ENCODE peak calls at places on chromosomes 13 and 19, in four cellular contexts. Y is breast epithelium, E is erythroblast, K is A549. B is an unnamed sample.

GRCh38 chr13:42041017-42041683 is 7.3 kb upstream of the DGKH start:
- DNase-seq in Y (peak), E (peak), K (peak), B (peak)

GRCh38 chr19:47398707-47399106 is 20.6 kb downstream of the MEIS3 start:
- DNase-seq in Y (no peak), E (no peak), K (no peak), B (no peak)

GRCh38 chr19:47157455-47158321 is 27.1 kb downstream of the SAE1 start:
- DNase-seq in Y (no peak), E (no peak), K (no peak), B (peak)

GRCh38 chr13:113052971-113053370 is 52.6 kb upstream of the F7 start:
- DNase-seq in Y (no peak), E (no peak), K (no peak), B (no peak)

GRCh38 chr19:18097993-18098890 is 664 bp downstream of the MAST3 start:
- DNase-seq in Y (no peak), E (no peak), K (no peak), B (no peak)

GRCh38 chr19:5117421-5117820 is 148.5 kb downstream of the KDM4B start:
- DNase-seq in Y (no peak), E (no peak), K (no peak), B (no peak)

GRCh38 chr13:46630419-46631183 is 77.6 kb downstream of the LRCH1 start:
- DNase-seq in Y (no peak), E (peak), K (no peak), B (no peak)

GRCh38 chr13:49858183-49858856 is 65.8 kb upstream of the KPNA3 start:
- DNase-seq in Y (no peak), E (no peak), K (peak), B (no peak)

GRCh38 chr13:35552172-35552844 is 75.8 kb upstream of the MAB21L1 start:
- DNase-seq in Y (no peak), E (no peak), K (no peak), B (no peak)

GRCh38 chr19:13859361-13859880 is 17.5 kb upstream of the NANOS3 start:
- DNase-seq in Y (no peak), E (peak), K (no peak), B (no peak)

GRCh38 chr13:45280751-45281634 is 60.0 kb downstream of the TPT1 start:
- DNase-seq in Y (peak), E (peak), K (peak), B (peak)

GRCh38 chr19:46350029-46350757 is 3.3 kb downstream of the PPP5C start:
- DNase-seq in Y (no peak), E (peak), K (no peak), B (no peak)

GRCh38 chr13:27792393-27793218 is at the start of gene GSX1:
- DNase-seq in Y (no peak), E (peak), K (peak), B (no peak)

GRCh38 chr19:39843919-39844793 is 2.0 kb downstream of the FBL start:
- DNase-seq in Y (no peak), E (peak), K (peak), B (no peak)

GRCh38 chr19:4452230-4452990 is 5.2 kb downstream of the UBXN6 start:
- DNase-seq in Y (no peak), E (no peak), K (no peak), B (no peak)

GRCh38 chr13:35695411-35695810 is 218.9 kb upstream of the MAB21L1 start:
- DNase-seq in Y (no peak), E (no peak), K (no peak), B (no peak)

GRCh38 chr19:3556978-3557460 is 367 bp downstream of the MFSD12 start:
- DNase-seq in Y (no peak), E (no peak), K (peak), B (no peak)

GRCh38 chr13:64347662-64348061 is 2882.5 kb downstream of the PCDH9 start:
- DNase-seq in Y (no peak), E (no peak), K (no peak), B (no peak)

GRCh38 chr13:40130871-40131636 is 475.6 kb downstream of the COG6 start:
- DNase-seq in Y (no peak), E (no peak), K (peak), B (peak)

GRCh38 chr19:28652790-28653189 is 560.2 kb downstream of the UQCRFS1 start:
- DNase-seq in Y (no peak), E (no peak), K (no peak), B (no peak)

GRCh38 chr13:83498486-83499190 is 383.6 kb downstream of the SLITRK1 start:
- DNase-seq in Y (no peak), E (no peak), K (peak), B (no peak)

GRCh38 chr19:2239771-2240770 is 3.4 kb downstream of the SF3A2 start:
- DNase-seq in Y (no peak), E (peak), K (no peak), B (no peak)

GRCh38 chr13:105937451-105937850 is 598.0 kb downstream of the EFNB2 start:
- DNase-seq in Y (no peak), E (no peak), K (no peak), B (no peak)

GRCh38 chr19:34888091-34888490 is 38.6 kb upstream of the ZNF30 start:
- DNase-seq in Y (no peak), E (no peak), K (no peak), B (no peak)

GRCh38 chr19:16536130-16536529 is 6.1 kb downstream of the CHERP start:
- DNase-seq in Y (no peak), E (no peak), K (no peak), B (no peak)

GRCh38 chr13:97263160-97263559 is 41.0 kb downstream of the MBNL2 start:
- DNase-seq in Y (no peak), E (no peak), K (no peak), B (no peak)

GRCh38 chr19:33397536-33398360 is 24.2 kb downstream of the CEBPG start:
- DNase-seq in Y (peak), E (no peak), K (no peak), B (no peak)

GRCh38 chr19:28472843-28473242 is 740.1 kb downstream of the UQCRFS1 start:
- DNase-seq in Y (no peak), E (no peak), K (no peak), B (no peak)

GRCh38 chr13:19680751-19681150 is 47.3 kb downstream of the MPHOSPH8 start:
- DNase-seq in Y (no peak), E (no peak), K (no peak), B (no peak)

GRCh38 chr19:41023193-41023592 is 32.1 kb downstream of the CYP2B6 start:
- DNase-seq in Y (no peak), E (no peak), K (no peak), B (no peak)

GRCh38 chr19:48461982-48462655 is 6.7 kb downstream of the KCNJ14 start:
- DNase-seq in Y (no peak), E (no peak), K (no peak), B (no peak)

GRCh38 chr19:50791594-50792245 is 1.5 kb downstream of the ACP4 start:
- DNase-seq in Y (no peak), E (no peak), K (no peak), B (no peak)
- TF ChIP-seq POLR2A in Y (no peak), E (no peak), K (no peak), B (peak)

GRCh38 chr19:37926255-37926654 is 19.2 kb downstream of the SIPA1L3 start:
- DNase-seq in Y (no peak), E (no peak), K (no peak), B (peak)
- TF ChIP-seq POLR2A in Y (no peak), E (no peak), K (no peak), B (no peak)

DNA sequence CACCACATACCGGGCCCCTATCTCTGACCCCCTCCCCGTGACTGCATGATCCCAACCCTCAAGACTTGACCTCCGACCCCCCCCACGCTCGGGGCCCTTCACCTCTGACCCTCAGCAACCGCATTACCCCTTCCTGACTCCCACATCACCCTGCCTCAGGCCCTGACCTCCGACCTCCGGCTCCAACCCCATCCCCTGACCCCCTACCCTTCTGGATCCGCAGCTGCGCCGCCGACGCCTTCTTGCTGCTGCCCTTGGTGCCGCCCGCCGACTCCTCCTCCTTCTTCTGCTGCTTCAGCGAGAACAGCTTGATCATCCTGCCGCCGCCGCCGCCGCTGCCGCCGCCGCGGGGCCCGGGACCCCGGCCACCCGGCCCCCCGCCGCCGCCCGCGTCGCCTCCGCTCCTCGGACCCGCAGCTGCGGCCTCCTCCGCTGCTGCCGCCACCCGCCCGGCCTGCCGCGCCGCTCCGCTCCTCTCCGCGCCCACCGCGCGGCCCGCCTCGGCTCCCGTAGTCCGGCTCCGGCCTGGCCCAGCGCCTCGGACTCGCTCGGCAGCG is at the start of gene UBE2M:
- DNase-seq in Y (no peak), E (no peak), K (no peak), B (no peak)
- TF ChIP-seq POLR2A in Y (no peak), E (no peak), K (no peak), B (no peak)

GRCh38 chr13:51770681-51771417 is 33.1 kb downstream of the DHRS12 start:
- DNase-seq in Y (no peak), E (no peak), K (no peak), B (no peak)

GRCh38 chr13:51772781-51773180 is 31.2 kb downstream of the DHRS12 start:
- DNase-seq in Y (no peak), E (no peak), K (no peak), B (no peak)

GRCh38 chr13:51770160-51770559 is 33.8 kb downstream of the DHRS12 start:
- DNase-seq in Y (no peak), E (no peak), K (no peak), B (no peak)

GRCh38 chr13:51772105-51772455 is 31.9 kb downstream of the DHRS12 start:
- DNase-seq in Y (no peak), E (no peak), K (no peak), B (no peak)

GRCh38 chr13:51771418-51772104 is 32.4 kb downstream of the DHRS12 start:
- DNase-seq in Y (no peak), E (no peak), K (no peak), B (no peak)
- TF ChIP-seq POLR2A in Y (no peak), E (no peak), K (no peak), B (no peak)

GRCh38 chr19:10718205-10719196 is 622 bp downstream of the DNM2 start:
- DNase-seq in Y (no peak), E (peak), K (no peak), B (no peak)
- TF ChIP-seq POLR2A in Y (no peak), E (peak), K (no peak), B (peak)

DNA sequence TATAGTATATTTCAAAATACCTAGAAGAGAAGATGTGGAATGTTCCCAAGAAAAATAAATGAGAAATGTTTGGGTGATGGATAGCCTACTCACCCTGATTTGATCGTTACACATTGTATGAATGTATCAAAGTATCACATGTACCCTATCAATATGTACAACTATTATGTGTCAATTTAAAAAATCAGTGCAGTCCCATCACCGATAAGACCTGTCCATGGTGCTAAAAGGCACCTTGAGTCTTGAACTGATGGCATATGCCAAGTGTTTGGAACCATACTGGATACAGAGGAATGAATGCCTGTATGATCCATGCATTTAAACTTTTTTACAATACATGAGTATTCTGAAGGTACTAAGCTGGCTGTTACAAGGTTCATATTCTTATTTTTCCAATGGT is 50.2 kb upstream of the ZNF835 start:
- DNase-seq in Y (no peak), E (no peak), K (no peak), B (no peak)
- TF ChIP-seq POLR2A in Y (no peak), E (no peak), K (no peak), B (no peak)

DNA sequence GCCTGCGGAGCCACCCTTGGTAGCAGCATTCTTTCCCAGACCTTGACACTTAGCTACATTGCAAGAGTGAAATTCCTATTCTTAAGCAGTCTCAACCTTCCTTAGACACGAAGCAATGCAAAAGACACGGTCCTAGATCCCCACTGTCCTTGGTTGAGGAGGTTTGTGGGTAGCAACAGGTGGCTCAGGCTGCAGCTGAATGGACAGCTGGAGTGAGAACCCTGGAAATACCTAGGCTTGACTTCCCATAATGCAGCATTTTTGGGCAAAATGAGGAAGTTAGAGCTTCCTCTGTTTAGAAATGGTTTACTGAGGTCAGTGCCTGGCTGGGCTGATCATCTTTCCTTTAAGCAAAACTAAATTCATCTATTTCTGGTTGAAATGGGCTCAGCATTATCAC is 296.6 kb downstream of the RFC3 start:
- DNase-seq in Y (no peak), E (no peak), K (no peak), B (no peak)
- TF ChIP-seq POLR2A in Y (no peak), E (no peak), K (no peak), B (no peak)

GRCh38 chr19:19205416-19206410 is 2.5 kb upstream of the NR2C2AP start:
- DNase-seq in Y (no peak), E (no peak), K (no peak), B (no peak)

GRCh38 chr19:19204181-19204580 is 967 bp upstream of the NR2C2AP start:
- DNase-seq in Y (no peak), E (no peak), K (no peak), B (no peak)

GRCh38 chr19:19201697-19202630 is 1.2 kb downstream of the NR2C2AP start:
- DNase-seq in Y (no peak), E (no peak), K (no peak), B (no peak)

GRCh38 chr19:19202707-19203011 is 555 bp downstream of the NR2C2AP start:
- DNase-seq in Y (no peak), E (no peak), K (no peak), B (no peak)

DNA sequence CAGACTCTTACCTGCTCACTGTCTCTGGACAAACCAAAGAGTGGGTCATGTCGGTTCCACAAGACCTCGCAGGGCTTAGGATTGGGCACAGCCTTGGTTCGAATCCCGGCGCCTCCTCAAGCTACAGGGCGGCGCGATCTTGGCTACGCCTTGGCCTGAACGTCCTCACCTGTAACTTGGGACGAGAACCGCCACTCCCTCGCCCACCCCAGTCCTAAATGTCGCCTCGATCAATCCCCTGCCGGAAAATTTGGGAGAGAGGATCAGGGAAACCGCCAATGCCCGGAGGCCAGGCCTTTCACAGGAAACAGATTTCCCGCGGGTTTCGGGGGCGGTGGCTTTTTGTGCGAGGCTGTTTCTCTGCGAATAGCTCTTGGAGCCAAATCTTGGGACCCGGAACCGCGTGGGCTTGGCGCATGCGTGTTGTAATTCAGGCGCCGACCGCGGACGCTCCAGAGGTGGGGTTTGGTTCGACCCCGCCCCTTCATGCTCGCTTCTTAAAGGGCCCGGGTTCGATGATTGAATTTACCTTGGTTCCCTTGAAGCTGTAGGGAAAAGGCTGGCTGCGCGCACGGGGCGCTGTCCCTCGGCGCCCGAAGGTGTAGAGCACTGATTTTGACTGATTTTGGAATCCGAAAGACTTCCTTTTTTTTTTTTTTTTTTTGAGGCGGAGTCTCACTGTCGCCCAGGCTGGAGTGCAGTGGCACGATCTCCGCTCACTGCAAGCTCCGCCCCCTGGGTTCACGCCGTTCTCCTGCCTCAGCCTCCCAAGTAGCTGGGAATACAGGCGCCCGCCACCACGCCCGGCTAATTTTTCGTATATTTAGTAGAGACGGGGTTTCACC is at the start of gene NR2C2AP:
- DNase-seq in Y (peak), E (peak), K (peak), B (peak)
- TF ChIP-seq POLR2A in Y (no peak), E (peak), K (peak), B (peak)

GRCh38 chr19:7918615-7919421 is 1.3 kb upstream of the SNAPC2 start:
- DNase-seq in Y (no peak), E (no peak), K (no peak), B (no peak)

GRCh38 chr19:7916908-7917291 is 2.3 kb downstream of the TGFBR3L start:
- DNase-seq in Y (no peak), E (no peak), K (no peak), B (no peak)

GRCh38 chr19:7915250-7916136 is 863 bp downstream of the TGFBR3L start:
- DNase-seq in Y (no peak), E (no peak), K (no peak), B (no peak)

GRCh38 chr19:7916137-7916907 is 1.7 kb downstream of the TGFBR3L start:
- DNase-seq in Y (no peak), E (peak), K (no peak), B (no peak)

GRCh38 chr19:7917292-7918061 is 2.7 kb upstream of the SNAPC2 start:
- DNase-seq in Y (no peak), E (peak), K (peak), B (no peak)
- TF ChIP-seq POLR2A in Y (no peak), E (peak), K (no peak), B (no peak)

GRCh38 chr19:58395979-58396627 is 647 bp downstream of the RNF225 start:
- DNase-seq in Y (no peak), E (no peak), K (no peak), B (no peak)
- TF ChIP-seq POLR2A in Y (no peak), E (no peak), K (no peak), B (no peak)